ENCODE peak calls at places on chromosomes 4 and X, in nine cellular contexts. U, K, Z, P, G, N, F, E and C are unnamed samples.

GRCh38 chrX:51608071-51608470 is 10.6 kb downstream of the CENPVL3 start:
- DNase-seq in U (no peak), K (no peak), Z (no peak), P (no peak), G (no peak), N (no peak), F (peak; percentile 49), E (no peak), C (no peak)

GRCh38 chrX:130393451-130394074 is 8.1 kb upstream of the GPR119 start:
- DNase-seq in U (peak; percentile 16), K (peak; percentile 49), Z (peak; percentile 58), P (peak; percentile 45), G (peak; percentile 23), N (peak; percentile 61), F (peak; percentile 62), E (peak; percentile 43), C (peak; percentile 7)

GRCh38 chrX:103276581-103277002 is at the start of gene TCEAL5:
- DNase-seq in U (no peak), K (no peak), Z (no peak), P (no peak), G (no peak), N (no peak), F (no peak), E (peak; percentile 15), C (no peak)

GRCh38 chr4:20773144-20773997 is 73.1 kb downstream of the PACRGL start:
- DNase-seq in U (peak; percentile 20), K (peak; percentile 25), Z (peak; percentile 61), P (peak; percentile 59), G (peak; percentile 43), N (peak; percentile 58), F (peak; percentile 83), E (peak; percentile 56), C (peak; percentile 41)

GRCh38 chr4:101667348-101667747 is 123.2 kb upstream of the BANK1 start:
- DNase-seq in U (no peak), K (no peak), Z (no peak), P (no peak), G (no peak), N (no peak), F (no peak), E (no peak), C (no peak)

GRCh38 chr4:152903658-152904057 is 32.5 kb upstream of the FHDC1 start:
- DNase-seq in U (no peak), K (no peak), Z (no peak), P (no peak), G (no peak), N (no peak), F (no peak), E (no peak), C (no peak)

GRCh38 chrX:42839632-42840031 is 61.7 kb upstream of the PPP1R2C start:
- DNase-seq in U (no peak), K (no peak), Z (no peak), P (no peak), G (no peak), N (no peak), F (no peak), E (no peak), C (no peak)

GRCh38 chr4:42628740-42629139 is 28.2 kb downstream of the ATP8A1 start:
- DNase-seq in U (peak; percentile 81), K (no peak), Z (no peak), P (no peak), G (no peak), N (no peak), F (no peak), E (no peak), C (no peak)

GRCh38 chr4:182015893-182016292 is 227.3 kb upstream of the TENM3 start:
- DNase-seq in U (no peak), K (no peak), Z (no peak), P (peak; percentile 3), G (no peak), N (no peak), F (peak; percentile 16), E (no peak), C (peak; percentile 16)

GRCh38 chr4:188370781-188371180 is 231.5 kb downstream of the TRIML1 start:
- DNase-seq in U (no peak), K (no peak), Z (no peak), P (no peak), G (no peak), N (no peak), F (no peak), E (no peak), C (no peak)

GRCh38 chrX:118499295-118499694 is 3.7 kb downstream of the DOCK11 start:
- DNase-seq in U (no peak), K (no peak), Z (no peak), P (no peak), G (no peak), N (peak; percentile 33), F (no peak), E (no peak), C (no peak)

GRCh38 chr4:108834787-108835384 is 72.0 kb upstream of the ETNPPL start:
- DNase-seq in U (no peak), K (no peak), Z (no peak), P (peak; percentile 30), G (no peak), N (no peak), F (peak; percentile 77), E (no peak), C (peak; percentile 4)

GRCh38 chr4:183349673-183350072 is 27.4 kb upstream of the CLDN24 start:
- DNase-seq in U (no peak), K (no peak), Z (no peak), P (peak; percentile 68), G (no peak), N (no peak), F (peak; percentile 31), E (no peak), C (no peak)

GRCh38 chrX:866441-866990 is 235.9 kb downstream of the SHOX start:
- DNase-seq in U (no peak), K (no peak), Z (no peak), P (no peak), G (no peak), N (peak; percentile 29), F (no peak), E (no peak), C (no peak)

GRCh38 chr4:182306792-182307507 is 63.7 kb downstream of the TENM3 start:
- DNase-seq in U (no peak), K (no peak), Z (no peak), P (peak; percentile 44), G (no peak), N (no peak), F (peak; percentile 25), E (no peak), C (no peak)

DNA sequence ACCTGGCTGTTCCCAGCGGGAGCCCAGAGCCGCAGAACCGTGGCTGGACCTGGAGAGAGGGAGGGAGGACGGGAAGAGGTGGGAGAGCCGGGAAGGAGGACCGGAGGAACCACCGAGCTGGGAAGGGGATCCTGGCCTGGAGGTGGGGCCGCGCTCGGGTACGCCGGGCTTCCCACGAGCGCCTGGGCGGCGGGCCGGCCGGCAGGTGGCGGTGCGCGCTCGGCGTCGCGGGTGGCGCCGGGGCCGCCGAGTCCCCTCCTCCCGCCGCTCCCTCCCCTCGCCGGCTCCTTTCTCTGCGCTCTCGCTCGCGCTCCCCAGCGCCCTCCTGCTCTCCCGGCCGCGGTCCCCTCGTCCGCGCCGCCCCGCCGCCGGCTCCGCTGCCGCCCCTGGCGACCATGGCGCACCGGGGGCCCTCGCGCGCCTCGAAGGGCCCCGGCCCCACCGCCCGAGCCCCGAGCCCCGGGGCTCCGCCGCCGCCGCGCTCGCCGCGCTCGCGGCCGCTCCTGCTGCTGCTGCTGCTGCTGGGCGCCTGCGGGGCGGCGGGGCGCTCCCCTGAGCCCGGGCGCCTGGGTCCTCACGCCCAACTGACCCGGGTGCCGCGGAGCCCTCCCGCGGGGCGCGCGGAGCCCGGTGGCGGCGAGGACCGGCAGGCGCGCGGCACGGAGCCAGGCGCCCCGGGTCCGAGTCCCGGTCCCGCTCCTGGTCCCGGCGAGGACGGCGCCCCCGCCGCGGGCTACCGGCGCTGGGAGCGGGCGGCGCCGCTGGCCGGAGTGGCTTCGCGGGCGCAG is at the start of gene SORCS2:
- DNase-seq in U (peak; percentile 49), K (peak; percentile 69), Z (peak; percentile 81), P (peak; percentile 58), G (peak; percentile 59), N (peak; percentile 86), F (peak; percentile 54), E (peak; percentile 71), C (peak; percentile 87)
- TF ChIP-seq CTCF in U (peak; percentile 57), K (peak; percentile 26), Z (peak; percentile 81), P (peak; percentile 86), G (peak; percentile 87), N (no peak), F (peak; percentile 17), E (peak; percentile 97), C (peak; percentile 48)

DNA sequence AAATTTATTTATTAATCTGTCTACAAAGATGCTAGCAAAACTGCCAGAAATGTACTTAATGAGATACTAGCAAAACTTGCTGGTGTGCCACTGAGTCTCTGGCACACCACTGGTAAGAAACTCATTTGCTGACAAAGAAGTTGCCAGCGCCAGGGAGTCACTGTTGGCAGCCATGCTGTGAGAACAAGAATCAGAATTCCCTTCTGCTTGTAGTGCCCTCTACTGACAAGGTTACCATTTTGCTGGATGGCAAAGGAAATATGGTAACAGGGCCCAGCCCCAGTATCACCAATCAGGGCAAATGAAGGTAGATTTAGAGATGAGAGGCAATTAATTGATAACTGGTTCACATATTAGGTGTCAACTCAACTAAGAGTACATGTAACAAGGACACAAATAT is 750.1 kb upstream of the ADGRL3 start:
- DNase-seq in U (no peak), K (no peak), Z (no peak), P (no peak), G (no peak), N (no peak), F (no peak), E (no peak), C (no peak)
- TF ChIP-seq CTCF in U (no peak), K (no peak), Z (no peak), P (no peak), G (no peak), N (no peak), F (no peak), E (no peak), C (no peak)

DNA sequence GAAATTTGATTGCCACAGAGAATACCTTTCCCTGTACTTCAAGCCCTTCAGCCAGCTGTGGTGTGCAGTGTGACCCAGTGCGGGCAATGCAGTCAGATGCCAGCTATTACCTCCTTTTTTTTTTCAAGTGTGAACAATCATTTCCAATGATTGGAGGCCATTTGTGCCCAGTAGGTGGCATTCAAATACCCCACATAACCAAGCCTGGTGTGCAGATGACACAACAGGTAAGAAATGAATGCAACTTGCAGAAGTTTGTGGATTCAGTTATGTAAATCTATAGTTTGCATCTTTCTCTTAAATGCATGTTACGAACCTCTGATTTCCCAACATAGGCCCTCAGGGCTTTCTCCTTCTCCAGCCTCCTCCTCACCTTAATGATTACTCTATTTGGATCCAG is 98.0 kb downstream of the CLCN4 start:
- DNase-seq in U (no peak), K (no peak), Z (no peak), P (no peak), G (no peak), N (no peak), F (peak; percentile 18), E (no peak), C (no peak)
- TF ChIP-seq CTCF in U (peak; percentile 5), K (no peak), Z (peak; percentile 7), P (no peak), G (no peak), N (no peak), F (peak; percentile 8), E (no peak), C (no peak)

DNA sequence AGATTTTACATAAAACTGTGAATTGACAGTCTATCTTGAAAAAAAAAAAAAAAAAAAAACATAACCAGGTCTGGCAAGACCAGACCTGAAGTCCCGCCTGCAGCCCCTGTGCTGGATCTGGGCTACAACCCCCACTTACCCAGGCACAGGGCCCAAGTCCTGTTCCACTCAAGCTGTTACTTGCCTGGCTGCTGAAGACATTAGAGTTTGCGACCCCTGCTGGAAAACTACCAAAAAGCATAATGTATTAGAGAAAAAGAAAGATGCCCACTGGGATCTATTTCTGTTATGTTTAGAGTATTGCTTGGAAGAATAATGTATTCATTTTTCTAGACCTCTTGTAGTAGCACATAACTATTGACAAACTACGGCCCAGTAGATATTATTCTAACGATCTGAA is 4.7 kb downstream of the HS3ST1 start:
- DNase-seq in U (no peak), K (no peak), Z (peak; percentile 65), P (peak; percentile 43), G (no peak), N (peak; percentile 30), F (peak; percentile 61), E (no peak), C (peak; percentile 67)
- TF ChIP-seq CTCF in U (peak; percentile 19), K (peak; percentile 26), Z (peak; percentile 57), P (no peak), G (peak; percentile 70), N (peak; percentile 56), F (peak; percentile 67), E (no peak), C (peak; percentile 52)